ENCODE peak calls at places on chromosomes 2 and 18, in seven cellular contexts. A is tibial nerve, Z is tibial artery, U is foreskin keratinocyte, H is psoas muscle, Q is heart left ventricle, B is AG04450. W is an unnamed sample. For H3K27me3, the result is how much of the 10 kb centered on the place peaks cover.

GRCh38 chr18:48229445-48230052 is 179.6 kb downstream of the ZBTB7C start:
- DNase-seq in Z (no peak), U (no peak), H (no peak), B (no peak), Q (no peak), A (no peak), W (no peak)

GRCh38 chr2:3116371-3116770 is 261.2 kb downstream of the EIPR1 start:
- DNase-seq in Q (no peak), Z (peak), H (no peak), U (no peak), A (no peak), B (no peak), W (no peak)

GRCh38 chr2:151251012-151251411 is 10.7 kb downstream of the RBM43 start:
- DNase-seq in H (no peak), A (no peak), B (peak), Q (no peak), Z (no peak), U (peak), W (no peak)

GRCh38 chr2:7203056-7203467 is 285.9 kb downstream of the RNF144A start:
- DNase-seq in H (peak), A (peak), B (peak), U (peak), Q (no peak), Z (no peak), W (no peak)

GRCh38 chr2:234996467-234997270 is 44.9 kb downstream of the SH3BP4 start:
- DNase-seq in B (peak), U (no peak), A (no peak), Z (no peak), H (no peak), Q (no peak), W (no peak)

GRCh38 chr2:67516899-67517530 is 119.9 kb downstream of the ETAA1 start:
- DNase-seq in A (no peak), B (peak), Z (no peak), Q (no peak), U (no peak), H (no peak), W (no peak)

GRCh38 chr18:61898576-61899205 is 5.9 kb upstream of the RNF152 start:
- DNase-seq in U (peak), A (no peak), Q (no peak), B (no peak), H (no peak), Z (no peak), W (no peak)

GRCh38 chr2:216448829-216449228 is 36.5 kb downstream of the SMARCAL1 start:
- DNase-seq in U (no peak), B (no peak), H (no peak), A (no peak), Z (no peak), Q (no peak), W (no peak)

GRCh38 chr2:231386446-231386845 is 9.1 kb upstream of the B3GNT7 start:
- DNase-seq in H (no peak), A (no peak), U (peak), Q (no peak), Z (no peak), B (peak), W (no peak)

GRCh38 chr2:15365411-15365810 is 195.7 kb downstream of the NBAS start:
- DNase-seq in Z (no peak), B (no peak), A (no peak), U (no peak), H (no peak), Q (no peak), W (no peak)

GRCh38 chr2:140851258-140851657 is 1279.6 kb downstream of the LRP1B start:
- DNase-seq in B (no peak), U (peak), Q (no peak), Z (no peak), H (no peak), A (no peak), W (no peak)

GRCh38 chr2:64786343-64787018 is 132.8 kb upstream of the SERTAD2 start:
- DNase-seq in B (no peak), U (no peak), A (no peak), Z (no peak), Q (no peak), H (no peak), W (no peak)

DNA sequence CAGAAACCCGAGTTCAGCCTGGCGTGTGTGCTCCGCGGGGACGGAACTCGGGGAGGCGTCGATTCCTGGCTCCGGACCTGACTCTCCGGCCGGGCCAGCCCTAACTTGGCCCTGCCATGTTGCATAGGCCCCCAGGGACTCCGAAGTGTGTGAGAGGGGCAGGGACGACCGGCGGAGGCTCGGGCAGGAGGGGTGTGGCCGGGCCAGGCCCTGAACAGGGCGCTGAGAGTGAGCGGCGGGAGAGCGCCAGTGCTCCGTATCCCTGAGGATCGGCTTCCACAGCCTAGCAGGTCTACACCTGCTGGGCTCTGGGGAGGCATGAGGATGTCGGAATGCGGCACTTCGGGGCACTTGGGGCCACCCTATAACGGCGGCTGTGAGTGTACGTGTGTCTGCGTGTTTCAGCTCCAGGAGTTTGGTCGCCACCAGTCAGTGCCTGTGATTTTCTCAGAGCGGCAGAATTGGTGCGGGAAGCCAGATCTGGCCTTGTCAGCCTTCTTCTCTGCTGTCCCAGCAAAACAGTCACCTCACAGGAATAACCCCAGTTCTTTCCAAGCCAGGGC is 846 bp downstream of the KCNK3 start:
- DNase-seq in H (no peak), B (no peak), A (no peak), Q (no peak), Z (peak), U (no peak), W (no peak)
- H3K27me3 ChIP-seq in H (half or more), B (under half), A (half or more), Q (under half), Z (under half), U (half or more), W (half or more)

GRCh38 chr2:70901235-70902066 is 34.2 kb upstream of the ATP6V1B1 start:
- DNase-seq in Z (no peak), Q (no peak), H (no peak), B (no peak), A (no peak), U (no peak), W (no peak)
- H3K27me3 ChIP-seq in Z (half or more), Q (half or more), H (half or more), B (under half), A (half or more), U (half or more), W (half or more)

GRCh38 chr2:120253021-120253882 is 600 bp downstream of the RALB start:
- DNase-seq in U (peak), A (peak), Z (peak), B (peak), Q (peak), H (peak), W (peak)
- H3K27me3 ChIP-seq in U (under half), A (under half), Z (under half), B (under half), Q (under half), H (under half), W (under half)

DNA sequence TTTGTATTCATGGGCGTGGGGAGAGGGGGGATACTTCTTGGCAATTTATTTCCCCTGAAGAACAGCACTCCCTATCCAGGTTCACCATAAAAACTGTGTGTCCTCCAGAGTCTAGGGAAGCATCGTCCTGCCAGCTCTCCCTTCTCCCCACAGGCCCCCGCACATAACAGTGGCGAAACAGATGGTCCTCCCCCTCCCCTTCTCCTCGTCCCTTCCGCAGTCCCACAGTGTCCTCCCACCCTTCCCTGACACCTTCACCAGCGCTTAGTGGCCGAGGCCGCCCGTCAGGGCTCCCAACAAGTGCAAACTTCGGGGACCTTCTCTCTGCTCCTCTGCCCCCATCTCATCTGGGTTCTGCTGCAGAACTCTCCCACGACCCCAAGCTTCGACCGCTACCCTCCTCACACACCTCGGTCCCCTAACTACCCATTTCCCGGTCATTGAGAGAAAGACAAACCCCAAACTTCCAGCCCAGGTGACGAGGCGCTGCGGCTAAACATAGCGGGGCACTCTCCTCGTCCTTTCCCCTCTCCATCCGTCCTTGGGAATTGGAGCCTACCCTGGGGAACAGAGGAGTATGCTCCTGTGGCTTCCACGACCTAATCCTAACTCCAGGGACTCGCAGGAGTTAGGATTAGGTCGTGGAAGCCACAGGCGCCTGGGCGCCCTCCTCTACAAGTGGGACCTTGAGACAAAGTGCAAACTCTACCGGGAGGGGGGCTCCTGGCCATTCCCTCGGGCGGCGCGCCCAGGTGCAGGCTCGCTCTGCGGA is 971 bp downstream of the ZNF385B start:
- DNase-seq in A (no peak), U (no peak), B (no peak), H (no peak), Q (no peak), Z (peak), W (peak)
- H3K27me3 ChIP-seq in A (under half), U (half or more), B (under half), H (under half), Q (under half), Z (under half), W (under half)

GRCh38 chr2:9548506-9548905 is 7.1 kb downstream of the ADAM17 start:
- DNase-seq in Z (no peak), Q (no peak), A (no peak), B (no peak), H (no peak), U (peak), W (no peak)
- H3K27me3 ChIP-seq in Z (under half), Q (under half), A (under half), B (under half), H (under half), U (under half), W (under half)

GRCh38 chr18:50195689-50196088 is 742 bp upstream of the MYO5B start:
- DNase-seq in B (no peak), Z (no peak), Q (no peak), U (no peak), A (no peak), H (no peak), W (no peak)
- H3K27me3 ChIP-seq in B (under half), Z (half or more), Q (under half), U (half or more), A (under half), H (half or more), W (half or more)

DNA sequence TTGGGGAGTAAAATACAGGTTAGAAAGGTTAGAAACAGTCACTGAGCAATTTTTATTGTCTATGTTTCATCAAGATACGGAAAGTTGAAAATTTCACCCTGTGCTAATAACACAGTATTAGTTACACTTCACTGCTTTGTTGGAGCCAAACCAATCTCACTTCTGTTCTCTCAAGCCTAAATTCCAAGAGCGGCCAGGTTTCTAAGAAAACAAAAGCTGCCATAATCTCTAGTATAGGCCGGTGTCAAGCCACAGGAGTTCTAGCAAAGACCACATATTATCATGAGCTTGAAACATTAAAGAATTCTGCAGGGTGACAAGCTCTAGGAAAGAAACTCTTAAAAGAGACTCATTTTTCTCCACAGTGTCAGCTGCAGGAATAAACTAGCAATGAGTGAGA is 128.7 kb downstream of the TXNL1 start:
- DNase-seq in U (no peak), A (no peak), B (no peak), Q (no peak), Z (no peak), H (no peak), W (no peak)
- H3K27me3 ChIP-seq in U (under half), A (under half), B (under half), Q (under half), Z (under half), H (under half), W (under half)

GRCh38 chr2:123609077-123609476 is 416.0 kb upstream of the CNTNAP5 start:
- DNase-seq in Z (no peak), B (no peak), H (no peak), U (no peak), A (no peak), Q (no peak), W (no peak)
- H3K27me3 ChIP-seq in Z (under half), B (under half), H (under half), U (under half), A (under half), Q (under half), W (under half)

GRCh38 chr2:145617420-145617819 is 1097.5 kb upstream of the ZEB2 start:
- DNase-seq in U (no peak), Q (no peak), Z (no peak), H (no peak), A (no peak), B (no peak), W (no peak)
- H3K27me3 ChIP-seq in U (under half), Q (under half), Z (under half), H (under half), A (under half), B (under half), W (under half)

GRCh38 chr2:160534996-160535395 is 41.4 kb upstream of the RBMS1 start:
- DNase-seq in Z (no peak), U (no peak), B (no peak), Q (no peak), H (no peak), A (no peak), W (no peak)

GRCh38 chr2:160534249-160534648 is 40.6 kb upstream of the RBMS1 start:
- DNase-seq in H (no peak), U (no peak), Z (no peak), A (no peak), Q (no peak), B (no peak), W (no peak)

GRCh38 chr2:160538115-160538514 is 44.5 kb upstream of the RBMS1 start:
- DNase-seq in B (no peak), A (no peak), U (no peak), Q (no peak), Z (no peak), H (no peak), W (no peak)

GRCh38 chr2:160532388-160532787 is 38.8 kb upstream of the RBMS1 start:
- DNase-seq in A (no peak), H (no peak), Q (no peak), B (no peak), Z (no peak), U (no peak), W (no peak)

GRCh38 chr2:160533482-160533881 is 39.9 kb upstream of the RBMS1 start:
- DNase-seq in A (no peak), Z (no peak), H (no peak), B (no peak), Q (peak), U (no peak), W (no peak)
- H3K27me3 ChIP-seq in A (under half), Z (under half), H (under half), B (under half), Q (under half), U (under half), W (under half)